ENCODE peak calls at places on chromosomes 6 and 20, in nine cellular contexts. S, B, R, O, M, K, N, V and D are unnamed samples.

GRCh38 chr6:41370488-41371111 is 35.2 kb downstream of the NCR2 start:
- DNase-seq in O (no peak), B (no peak), N (no peak), V (no peak), M (no peak), R (no peak), K (no peak), S (no peak), D (no peak)

GRCh38 chr6:51098246-51098645 is 279.6 kb downstream of the TFAP2B start:
- DNase-seq in K (no peak), V (no peak), R (no peak), N (no peak), B (no peak), S (no peak), O (no peak), M (no peak), D (no peak)

GRCh38 chr20:367486-367887 is 13.1 kb upstream of the TRIB3 start:
- DNase-seq in O (no peak), N (no peak), V (no peak), M (no peak), R (no peak), B (no peak), S (no peak), K (no peak), D (no peak)

GRCh38 chr6:107536183-107536582 is 46.3 kb downstream of the SOBP start:
- DNase-seq in S (no peak), R (no peak), M (no peak), V (no peak), N (no peak), O (no peak), K (no peak), B (no peak), D (no peak)

GRCh38 chr20:62774762-62775161 is 21.5 kb upstream of the MRGBP start:
- DNase-seq in M (no peak), O (peak), S (no peak), B (no peak), N (no peak), K (no peak), R (no peak), V (no peak), D (no peak)

GRCh38 chr6:41536884-41537347 is 9.3 kb upstream of the FOXP4 start:
- DNase-seq in O (peak), V (no peak), S (peak), N (no peak), K (peak), B (no peak), M (no peak), R (no peak), D (peak)

GRCh38 chr6:36973647-36974046 is 12.3 kb downstream of the MTCH1 start:
- DNase-seq in S (no peak), K (no peak), M (no peak), O (no peak), B (no peak), V (no peak), R (no peak), N (no peak), D (no peak)

GRCh38 chr6:105066836-105067235 is 109.9 kb downstream of the LIN28B start:
- DNase-seq in N (no peak), S (no peak), M (no peak), R (no peak), B (no peak), K (no peak), O (no peak), V (no peak), D (no peak)

GRCh38 chr6:56329296-56330050 is 82.1 kb upstream of the COL21A1 start:
- DNase-seq in M (no peak), O (no peak), S (no peak), K (no peak), V (no peak), N (no peak), R (no peak), B (no peak), D (no peak)

DNA sequence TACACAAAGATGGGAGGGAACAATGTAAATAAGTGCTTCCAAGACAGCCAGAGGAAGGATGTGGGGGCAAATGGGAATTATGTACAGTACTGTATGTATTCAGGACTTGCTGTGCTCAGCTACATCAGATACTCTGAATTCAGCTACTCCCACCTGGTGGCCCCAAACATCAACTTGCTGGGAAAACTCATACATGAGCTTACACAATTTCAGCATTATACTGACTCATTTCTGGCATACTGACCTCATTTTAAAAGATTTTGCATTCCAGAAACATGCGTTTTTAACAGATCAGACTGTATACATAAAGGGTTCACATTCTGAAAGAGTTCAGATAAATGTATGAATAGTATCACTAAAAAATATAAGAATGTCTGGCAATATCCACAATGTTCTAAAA is 59.7 kb downstream of the GPX5 start:
- DNase-seq in S (no peak), N (no peak), V (peak), M (no peak), O (no peak), K (no peak), R (no peak), B (no peak), D (no peak)
- H3K4me3 ChIP-seq in S (no peak), N (peak), V (peak), M (no peak), O (no peak), K (no peak), R (no peak), B (no peak), D (no peak)

GRCh38 chr20:49906615-49907154 is 8.6 kb downstream of the SPATA2 start:
- DNase-seq in S (no peak), M (no peak), B (peak), K (no peak), O (no peak), V (no peak), N (no peak), R (no peak), D (no peak)

GRCh38 chr20:49908258-49908565 is 7.1 kb downstream of the SPATA2 start:
- DNase-seq in B (no peak), S (no peak), O (no peak), N (no peak), M (no peak), V (no peak), R (no peak), K (no peak), D (no peak)

GRCh38 chr20:49907405-49908257 is 7.7 kb downstream of the SPATA2 start:
- DNase-seq in S (no peak), M (no peak), B (no peak), O (no peak), R (no peak), N (no peak), K (no peak), V (no peak), D (no peak)

GRCh38 chr20:49910340-49910706 is 5.0 kb downstream of the SPATA2 start:
- DNase-seq in R (no peak), S (no peak), M (no peak), K (no peak), N (no peak), B (no peak), O (no peak), V (no peak), D (no peak)

GRCh38 chr20:49909499-49910339 is 5.6 kb downstream of the SPATA2 start:
- DNase-seq in R (no peak), V (peak), B (no peak), S (no peak), O (no peak), M (no peak), K (peak), N (no peak), D (no peak)
- TF ChIP-seq POLR2A in R (no peak), V (peak), B (no peak), S (no peak), O (no peak), M (no peak), K (peak), N (no peak), D (no peak)

GRCh38 chr6:3506195-3506594 is 49.3 kb upstream of the SLC22A23 start:
- DNase-seq in V (peak), O (no peak), M (no peak), R (no peak), S (no peak), K (no peak), B (no peak), N (no peak), D (no peak)

GRCh38 chr6:3501826-3502505 is 45.1 kb upstream of the SLC22A23 start:
- DNase-seq in S (no peak), K (no peak), O (no peak), B (no peak), M (no peak), V (peak), R (no peak), N (no peak), D (no peak)

GRCh38 chr6:3504938-3505735 is 48.3 kb upstream of the SLC22A23 start:
- DNase-seq in N (no peak), S (no peak), V (no peak), M (no peak), R (no peak), O (no peak), B (no peak), K (no peak), D (no peak)

GRCh38 chr6:3506751-3507388 is 50.0 kb upstream of the SLC22A23 start:
- DNase-seq in N (no peak), M (no peak), B (no peak), R (no peak), K (no peak), O (no peak), V (no peak), S (no peak), D (no peak)

GRCh38 chr6:3504354-3504753 is 47.5 kb upstream of the SLC22A23 start:
- DNase-seq in O (no peak), K (no peak), R (no peak), S (no peak), N (no peak), M (no peak), B (no peak), V (peak), D (no peak)
- TF ChIP-seq EP300 in O (no peak), K (no peak), R (no peak), S (no peak), N (no peak), M (no peak), B (no peak), V (no peak), D (no peak)

DNA sequence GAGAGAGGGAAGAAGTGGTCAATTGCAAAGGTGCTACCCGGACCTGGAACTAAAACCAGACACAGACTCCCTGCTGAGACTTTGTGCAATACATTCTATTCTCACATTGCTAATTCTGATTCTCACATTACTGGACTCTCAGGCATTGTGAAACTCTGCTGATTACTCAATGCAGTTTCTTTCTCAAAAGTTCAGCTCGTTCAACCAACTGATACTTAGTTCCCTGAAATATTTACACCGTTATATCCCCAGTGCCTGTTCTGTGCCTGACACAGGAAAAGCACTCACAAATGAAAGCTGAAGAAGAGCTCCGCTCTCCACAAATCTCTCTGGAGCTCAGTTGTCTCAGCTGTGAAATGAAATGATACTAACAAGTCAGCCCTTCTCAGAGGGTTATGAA is 503 bp upstream of the SLPI start:
- DNase-seq in S (no peak), O (no peak), R (peak), M (peak), B (no peak), N (no peak), V (peak), K (no peak), D (no peak)
- H3K4me3 ChIP-seq in S (no peak), O (no peak), R (no peak), M (peak), B (peak), N (no peak), V (no peak), K (no peak), D (no peak)

GRCh38 chr6:149851461-149851860 is 12.7 kb downstream of the LRP11 start:
- DNase-seq in S (no peak), V (no peak), R (no peak), M (no peak), B (no peak), K (no peak), O (no peak), N (no peak), D (no peak)

GRCh38 chr6:149852881-149853280 is 11.3 kb downstream of the LRP11 start:
- DNase-seq in V (no peak), K (no peak), N (no peak), O (no peak), B (no peak), R (no peak), M (no peak), S (no peak), D (no peak)

GRCh38 chr6:149855040-149855654 is 9.0 kb downstream of the LRP11 start:
- DNase-seq in S (peak), O (peak), V (peak), K (no peak), N (no peak), R (no peak), B (no peak), M (peak), D (no peak)

GRCh38 chr6:149854532-149854931 is 9.6 kb downstream of the LRP11 start:
- DNase-seq in O (peak), R (no peak), M (peak), S (peak), V (no peak), N (no peak), B (no peak), K (no peak), D (no peak)

DNA sequence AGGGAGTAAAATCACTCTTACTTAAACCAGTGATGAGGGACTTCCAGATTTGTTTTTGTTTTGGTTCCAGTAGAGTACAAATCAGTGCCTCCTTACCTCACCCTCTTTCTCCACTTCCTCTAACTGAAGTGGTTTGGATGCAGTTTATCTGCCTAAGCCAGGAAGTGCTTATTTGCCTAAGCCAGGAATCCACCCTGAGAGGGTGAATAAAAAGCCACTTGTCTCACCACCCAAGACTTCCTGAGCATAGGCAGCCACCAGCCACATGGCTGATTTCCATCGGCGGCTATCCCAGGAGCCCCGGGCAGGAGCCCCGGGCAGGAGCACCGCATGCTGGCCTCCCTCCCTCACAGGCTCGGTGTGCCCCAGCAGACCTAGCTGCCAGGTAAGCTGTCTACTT is 12.0 kb downstream of the LRP11 start:
- DNase-seq in V (no peak), K (no peak), M (no peak), S (no peak), R (no peak), B (no peak), N (no peak), O (peak), D (no peak)
- TF ChIP-seq POLR2A in V (no peak), K (no peak), M (no peak), S (no peak), R (no peak), B (no peak), N (no peak), O (no peak), D (no peak)

GRCh38 chr6:108621117-108621516 is 60.4 kb downstream of the FOXO3 start:
- DNase-seq in O (peak), K (peak), M (no peak), V (no peak), N (peak), S (peak), R (no peak), B (no peak), D (no peak)
- TF ChIP-seq EP300 in O (no peak), K (no peak), M (no peak), V (no peak), N (no peak), S (no peak), R (peak), B (no peak), D (no peak)

DNA sequence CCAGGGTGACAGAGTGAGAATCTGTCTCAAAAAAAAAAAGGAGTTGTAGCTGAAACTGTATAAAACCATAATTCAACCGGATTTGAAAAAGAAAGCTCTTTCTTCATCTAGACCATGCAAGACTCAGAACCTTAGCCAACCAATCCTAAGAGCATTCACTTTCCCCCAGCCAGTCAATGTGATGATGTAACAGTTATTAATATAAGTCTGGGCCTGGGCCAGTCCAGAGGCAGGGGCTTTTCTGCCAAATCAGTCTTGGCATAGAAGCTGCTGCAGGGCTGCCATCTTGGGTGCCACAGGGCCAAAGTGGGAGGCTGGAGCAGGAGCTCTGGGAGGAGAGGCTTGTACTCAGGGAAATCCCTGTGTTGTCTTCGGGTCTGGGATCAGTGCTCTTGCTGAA is 288.4 kb downstream of the CLIC5 start:
- DNase-seq in M (no peak), S (no peak), K (no peak), V (no peak), O (no peak), N (no peak), R (no peak), B (no peak), D (no peak)
- H3K4me3 ChIP-seq in M (no peak), S (no peak), K (no peak), V (no peak), O (no peak), N (no peak), R (no peak), B (no peak), D (no peak)